ENCODE peak calls at places on chromosome 18, in six cellular contexts. B is endothelial cell of umbilical vein, E is spleen, K is heart right ventricle, G is thoracic aorta, T is Peyer's patch. R is an unnamed sample.

GRCh38 chr18:685438-685837 is 27.0 kb downstream of the ENOSF1 start:
- DNase-seq in T (no peak), B (no peak), K (no peak), G (no peak), E (no peak), R (no peak)

GRCh38 chr18:21101172-21101571 is 10.4 kb downstream of the ROCK1 start:
- DNase-seq in G (no peak), B (no peak), K (no peak), E (no peak), T (no peak), R (no peak)

GRCh38 chr18:58038063-58038462 is 6.0 kb upstream of the NEDD4L start:
- DNase-seq in B (no peak), E (no peak), T (no peak), K (no peak), G (no peak), R (no peak)

GRCh38 chr18:73688851-73689659 is 458.6 kb downstream of the FBXO15 start:
- DNase-seq in E (no peak), G (no peak), K (no peak), T (no peak), B (no peak), R (no peak)

GRCh38 chr18:22731398-22731797 is 201.7 kb upstream of the RBBP8 start:
- DNase-seq in G (no peak), B (peak), K (no peak), E (no peak), T (no peak), R (no peak)

GRCh38 chr18:49520661-49521145 is 33.7 kb upstream of the C18orf32 start:
- DNase-seq in E (no peak), B (peak), K (no peak), G (no peak), T (no peak), R (no peak)

GRCh38 chr18:22933206-22933957 is at the start of gene RBBP8:
- DNase-seq in T (peak), G (peak), K (peak), B (peak), E (peak), R (peak)

GRCh38 chr18:73986711-73987110 is 160.9 kb downstream of the FBXO15 start:
- DNase-seq in B (no peak), K (no peak), G (no peak), T (no peak), E (no peak), R (no peak)

GRCh38 chr18:48819276-48819675 is 131.5 kb downstream of the SMAD7 start:
- DNase-seq in G (no peak), B (no peak), E (peak), T (peak), K (peak), R (peak)

GRCh38 chr18:63979409-63979908 is 9.6 kb downstream of the SERPINB8 start:
- DNase-seq in E (no peak), T (no peak), B (peak), K (no peak), G (no peak), R (no peak)

GRCh38 chr18:51946946-51947345 is 393.1 kb upstream of the DCC start:
- DNase-seq in B (no peak), T (no peak), K (no peak), G (no peak), E (no peak), R (no peak)

GRCh38 chr18:51066273-51066672 is 36.3 kb downstream of the SMAD4 start:
- DNase-seq in E (no peak), T (no peak), G (no peak), B (no peak), K (no peak), R (no peak)

GRCh38 chr18:76451475-76452331 is 43.3 kb downstream of the ZNF516 start:
- DNase-seq in E (peak), K (no peak), B (peak), G (no peak), T (peak), R (no peak)

GRCh38 chr18:50626317-50626716 is 66.4 kb downstream of the MAPK4 start:
- DNase-seq in E (no peak), B (no peak), G (no peak), T (no peak), K (no peak), R (no peak)

DNA sequence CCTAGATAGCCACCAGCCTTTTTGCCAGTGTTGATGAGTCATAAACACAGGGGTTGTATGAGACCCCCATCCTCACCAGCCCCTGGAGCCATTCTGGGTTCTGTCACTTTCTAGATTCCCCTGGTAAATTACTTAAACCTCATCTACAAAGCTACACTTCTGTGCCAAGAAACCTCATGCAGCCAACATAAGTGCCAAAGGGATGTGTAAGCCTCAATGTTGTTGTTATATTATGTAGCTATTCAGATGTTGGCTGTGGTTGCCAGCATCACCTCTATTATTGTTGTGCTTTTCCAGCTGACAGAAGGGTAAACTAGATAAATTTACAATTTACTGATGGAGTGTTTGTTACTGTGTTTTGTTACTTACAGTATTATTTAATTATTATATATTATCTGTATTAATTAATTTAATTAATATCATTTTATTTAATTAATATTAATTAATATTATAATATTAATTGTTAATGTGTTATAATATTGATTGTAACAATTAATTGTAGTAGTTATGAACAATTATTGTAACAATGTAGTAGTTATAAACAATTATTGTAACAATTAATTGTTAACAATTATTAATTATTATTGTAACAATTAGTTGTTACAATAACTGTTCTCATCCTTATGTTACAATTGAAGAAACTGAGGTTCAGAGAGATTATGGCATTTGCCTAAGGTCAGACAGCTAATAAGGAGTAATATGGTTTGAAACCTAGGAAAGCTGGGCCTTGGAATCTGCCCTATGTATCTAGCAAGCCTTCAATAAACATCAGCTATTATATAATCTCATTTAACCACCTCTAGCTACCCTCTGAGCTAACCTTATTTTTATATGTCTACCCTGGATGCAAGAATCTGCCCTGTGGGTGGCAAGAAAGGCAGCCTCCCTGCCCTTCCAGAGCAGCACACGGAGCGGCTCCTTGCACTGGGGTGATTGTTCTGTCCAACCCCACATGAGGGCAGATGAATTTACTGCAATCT is 36.1 kb downstream of the PSTPIP2 start:
- DNase-seq in G (no peak), B (no peak), K (no peak), T (no peak), E (no peak), R (no peak)
- TF ChIP-seq CTCF in G (no peak), B (no peak), K (no peak), T (no peak), E (no peak), R (no peak)

GRCh38 chr18:26051845-26052244 is 38.6 kb downstream of the SS18 start:
- DNase-seq in B (peak), K (no peak), G (no peak), E (no peak), T (no peak), R (no peak)
- TF ChIP-seq CTCF in B (no peak), K (no peak), G (no peak), E (no peak), T (no peak), R (no peak)

GRCh38 chr18:3653859-3654441 is 204.0 kb downstream of the TGIF1 start:
- DNase-seq in G (no peak), K (no peak), E (no peak), T (no peak), B (no peak), R (no peak)

GRCh38 chr18:3654442-3655253 is 204.7 kb downstream of the TGIF1 start:
- DNase-seq in K (no peak), E (no peak), B (no peak), T (no peak), G (no peak), R (no peak)

GRCh38 chr18:3653263-3653858 is 203.4 kb downstream of the TGIF1 start:
- DNase-seq in K (no peak), E (no peak), T (no peak), B (no peak), G (no peak), R (no peak)

GRCh38 chr18:3651266-3651665 is 201.3 kb downstream of the TGIF1 start:
- DNase-seq in K (no peak), B (no peak), G (no peak), T (no peak), E (no peak), R (no peak)

DNA sequence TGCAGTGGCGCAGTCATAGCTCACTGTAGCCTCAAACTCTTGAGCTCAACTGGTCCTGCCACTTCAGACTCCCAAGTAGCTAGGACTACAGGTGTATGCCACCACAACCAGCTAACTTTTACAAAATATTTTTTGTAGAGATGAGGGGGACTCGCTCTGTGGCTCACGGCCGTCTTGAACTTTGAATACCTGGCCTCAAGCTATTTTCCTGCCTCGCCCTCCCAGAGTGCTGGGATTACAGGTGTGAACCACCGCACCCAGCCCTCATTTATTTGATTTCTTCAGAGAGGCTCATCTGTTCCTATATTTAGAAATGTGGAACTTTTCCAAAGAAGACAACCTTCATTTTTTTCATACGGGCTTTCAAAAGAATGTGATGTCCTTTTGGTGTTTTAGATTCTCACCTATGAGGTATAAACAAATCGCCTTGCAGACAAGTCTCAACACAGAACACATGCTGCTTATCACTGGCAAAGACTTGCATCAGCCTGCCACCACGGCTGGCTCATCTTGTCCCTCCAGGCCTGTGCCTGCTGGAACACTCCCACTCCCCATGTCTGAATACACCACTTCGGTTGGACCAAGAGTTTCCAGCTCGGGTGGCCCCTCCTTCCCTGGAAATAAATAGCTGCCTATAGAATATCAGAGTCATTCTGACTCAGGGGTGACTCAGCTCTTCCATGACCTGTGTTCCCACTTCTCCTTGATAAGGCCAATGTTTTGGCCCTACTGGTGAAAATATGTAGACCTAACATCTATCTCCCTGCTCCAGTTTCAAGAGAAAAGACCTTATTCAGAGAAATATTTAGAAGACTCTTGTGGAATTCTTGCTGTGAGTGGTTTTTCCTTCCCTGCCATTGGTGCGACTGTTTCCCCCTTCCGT is 202.6 kb downstream of the TGIF1 start:
- DNase-seq in T (peak), G (peak), K (peak), E (no peak), B (peak), R (no peak)
- TF ChIP-seq CTCF in T (peak), G (no peak), K (no peak), E (no peak), B (peak), R (no peak)

GRCh38 chr18:62716679-62717058 is 1.3 kb downstream of the PHLPP1 start:
- DNase-seq in T (peak), E (peak), K (peak), B (peak), G (no peak), R (peak)
- TF ChIP-seq CTCF in T (no peak), E (no peak), K (no peak), B (no peak), G (no peak), R (no peak)

GRCh38 chr18:9392726-9393125 is 58.2 kb downstream of the TWSG1 start:
- DNase-seq in G (no peak), T (no peak), E (no peak), B (no peak), K (no peak), R (no peak)
- TF ChIP-seq CTCF in G (no peak), T (no peak), E (no peak), B (no peak), K (no peak), R (no peak)

GRCh38 chr18:12278153-12278764 is 24.1 kb downstream of the CIDEA start:
- DNase-seq in G (no peak), T (no peak), E (no peak), K (no peak), B (no peak), R (no peak)
- TF ChIP-seq CTCF in G (no peak), T (no peak), E (no peak), K (no peak), B (no peak), R (no peak)

GRCh38 chr18:46481048-46481846 is 175.8 kb downstream of the LOXHD1 start:
- DNase-seq in T (no peak), G (no peak), B (peak), K (no peak), E (no peak), R (no peak)
- TF ChIP-seq CTCF in T (peak), G (peak), B (peak), K (peak), E (peak), R (no peak)

DNA sequence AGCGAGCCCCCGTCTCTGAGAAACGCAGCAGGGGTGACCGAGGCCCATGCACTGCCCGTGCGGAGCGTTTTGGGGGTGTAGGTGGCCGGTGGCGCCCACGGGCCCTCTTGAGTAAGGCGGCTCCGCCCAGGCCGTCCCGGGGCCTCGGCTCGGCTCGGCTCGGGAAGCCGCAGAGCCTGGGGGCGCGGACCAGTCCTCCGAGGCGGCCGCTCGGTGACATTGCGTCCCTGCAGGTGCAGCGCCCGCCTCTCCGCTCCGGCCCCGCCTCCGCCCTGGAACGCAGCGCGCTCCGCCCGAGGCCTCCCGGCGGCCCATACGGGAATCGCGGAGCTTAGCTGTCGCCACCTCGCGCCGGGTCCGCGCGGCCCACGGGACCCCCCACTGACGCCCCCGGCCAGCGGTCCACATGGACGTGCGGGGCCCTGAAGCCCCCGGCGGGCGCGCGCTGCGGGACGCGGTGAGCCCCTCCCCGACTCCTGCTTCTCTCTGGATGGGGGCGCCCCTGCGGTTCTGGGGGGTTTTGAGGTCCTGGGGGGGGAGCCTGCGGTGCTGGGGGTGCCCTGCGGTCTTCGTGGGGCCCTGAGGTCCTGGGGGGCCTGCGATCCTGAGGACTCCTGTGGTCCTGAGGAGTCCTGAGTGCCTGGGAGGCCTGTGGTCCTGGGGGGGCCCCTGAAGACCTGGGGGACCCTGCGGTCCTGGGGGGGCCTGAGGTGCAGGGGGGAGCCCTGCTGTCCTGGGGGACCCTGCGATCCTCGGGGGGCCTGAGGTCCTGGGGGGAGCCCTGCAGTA is at the start of gene HSBP1L1:
- DNase-seq in B (peak), E (peak), G (no peak), K (peak), T (peak), R (peak)
- TF ChIP-seq CTCF in B (peak), E (no peak), G (peak), K (no peak), T (peak), R (no peak)